ENCODE peak calls at places on chromosome 19, in five cellular contexts. One of them, this sample, is unnamed.

GRCh38 chr19:55149078-55150003 is at the start of gene TNNT1:
- DNase-seq in H1: no peak
- DNase-seq in HepG2: no peak
- DNase-seq in K562: no peak
- DNase-seq in GM12878: no peak
- DNase-seq in this sample: peak

GRCh38 chr19:2887391-2887914 is 13.3 kb upstream of the ZNF57 start:
- DNase-seq in K562: peak
- DNase-seq in GM12878: no peak
- DNase-seq in HepG2: peak
- DNase-seq in H1: no peak
- DNase-seq in this sample: peak

GRCh38 chr19:3066482-3067049 is 4.3 kb upstream of the TLE5 start:
- DNase-seq in HepG2: peak
- DNase-seq in H1: no peak
- DNase-seq in K562: no peak
- DNase-seq in GM12878: no peak
- DNase-seq in this sample: peak

GRCh38 chr19:6925801-6926751 is 38.7 kb downstream of the ADGRE1 start:
- DNase-seq in GM12878: peak
- DNase-seq in H1: no peak
- DNase-seq in K562: no peak
- DNase-seq in HepG2: no peak
- DNase-seq in this sample: no peak

GRCh38 chr19:30314805-30315155 is 57.4 kb upstream of the ZNF536 start:
- DNase-seq in K562: no peak
- DNase-seq in GM12878: no peak
- DNase-seq in HepG2: no peak
- DNase-seq in H1: no peak
- DNase-seq in this sample: no peak

GRCh38 chr19:45508681-45508930 is 1.3 kb downstream of the VASP start:
- DNase-seq in H1: no peak
- DNase-seq in GM12878: no peak
- DNase-seq in K562: no peak
- DNase-seq in HepG2: no peak
- DNase-seq in this sample: peak

GRCh38 chr19:38660724-38661123 is 13.3 kb downstream of the ACTN4 start:
- DNase-seq in K562: no peak
- DNase-seq in HepG2: no peak
- DNase-seq in H1: no peak
- DNase-seq in GM12878: no peak
- DNase-seq in this sample: no peak

GRCh38 chr19:34300380-34300779 is 46.0 kb downstream of the GARRE1 start:
- DNase-seq in K562: no peak
- DNase-seq in GM12878: no peak
- DNase-seq in H1: no peak
- DNase-seq in HepG2: no peak
- DNase-seq in this sample: no peak

GRCh38 chr19:34475026-34475974 is 6.3 kb upstream of the WTIP start:
- DNase-seq in H1: no peak
- DNase-seq in K562: peak
- DNase-seq in GM12878: no peak
- DNase-seq in HepG2: no peak
- DNase-seq in this sample: no peak

GRCh38 chr19:34082289-34083077 is 89.8 kb upstream of the LSM14A start:
- DNase-seq in H1: peak
- DNase-seq in K562: no peak
- DNase-seq in HepG2: no peak
- DNase-seq in GM12878: no peak
- DNase-seq in this sample: no peak

GRCh38 chr19:2283835-2284507 is 2.0 kb upstream of the PEAK3 start:
- DNase-seq in H1: no peak
- DNase-seq in HepG2: no peak
- DNase-seq in K562: no peak
- DNase-seq in GM12878: no peak
- DNase-seq in this sample: no peak

GRCh38 chr19:46416077-46416709 is 2.8 kb upstream of the CCDC8 start:
- DNase-seq in H1: no peak
- DNase-seq in GM12878: no peak
- DNase-seq in HepG2: peak
- DNase-seq in K562: peak
- DNase-seq in this sample: peak

GRCh38 chr19:4678881-4679379 is 8.8 kb upstream of the MYDGF start:
- DNase-seq in GM12878: no peak
- DNase-seq in H1: peak
- DNase-seq in K562: peak
- DNase-seq in HepG2: no peak
- DNase-seq in this sample: peak

GRCh38 chr19:33469171-33470039 is 52.2 kb downstream of the PEPD start:
- DNase-seq in HepG2: no peak
- DNase-seq in K562: no peak
- DNase-seq in GM12878: no peak
- DNase-seq in H1: no peak
- DNase-seq in this sample: no peak

GRCh38 chr19:4172861-4173473 is 9.4 kb downstream of the SIRT6 start:
- DNase-seq in HepG2: no peak
- DNase-seq in GM12878: no peak
- DNase-seq in H1: no peak
- DNase-seq in K562: peak
- DNase-seq in this sample: peak

GRCh38 chr19:30224689-30225606 is 147.2 kb upstream of the ZNF536 start:
- DNase-seq in GM12878: no peak
- DNase-seq in HepG2: no peak
- DNase-seq in H1: no peak
- DNase-seq in K562: no peak
- DNase-seq in this sample: peak

GRCh38 chr19:13882841-13883240 is 5.9 kb downstream of the NANOS3 start:
- DNase-seq in GM12878: no peak
- DNase-seq in HepG2: no peak
- DNase-seq in H1: no peak
- DNase-seq in K562: no peak
- DNase-seq in this sample: peak

GRCh38 chr19:42516771-42517170 is 11.5 kb downstream of the CEACAM1 start:
- DNase-seq in HepG2: no peak
- DNase-seq in GM12878: no peak
- DNase-seq in H1: no peak
- DNase-seq in K562: no peak
- DNase-seq in this sample: no peak

GRCh38 chr19:660793-661426 is 2.1 kb downstream of the RNF126 start:
- DNase-seq in GM12878: no peak
- DNase-seq in HepG2: peak
- DNase-seq in K562: no peak
- DNase-seq in H1: no peak
- DNase-seq in this sample: no peak

GRCh38 chr19:2514981-2515518 is 39.1 kb downstream of the GADD45B start:
- DNase-seq in HepG2: no peak
- DNase-seq in K562: no peak
- DNase-seq in H1: no peak
- DNase-seq in GM12878: no peak
- DNase-seq in this sample: no peak

GRCh38 chr19:51807111-51807701 is 12.2 kb downstream of the FPR3 start:
- DNase-seq in K562: peak
- DNase-seq in GM12878: no peak
- DNase-seq in HepG2: peak
- DNase-seq in H1: peak
- DNase-seq in this sample: no peak

GRCh38 chr19:12885749-12886706 is 973 bp downstream of the KLF1 start:
- DNase-seq in H1: no peak
- DNase-seq in HepG2: no peak
- DNase-seq in K562: peak
- DNase-seq in GM12878: no peak
- DNase-seq in this sample: peak

GRCh38 chr19:16355293-16356043 is 30.8 kb downstream of the KLF2 start:
- DNase-seq in HepG2: no peak
- DNase-seq in K562: peak
- DNase-seq in H1: no peak
- DNase-seq in GM12878: no peak
- DNase-seq in this sample: no peak

GRCh38 chr19:46904114-46905060 is 43.6 kb downstream of the ARHGAP35 start:
- DNase-seq in K562: no peak
- DNase-seq in H1: no peak
- DNase-seq in GM12878: no peak
- DNase-seq in HepG2: no peak
- DNase-seq in this sample: peak

GRCh38 chr19:33805313-33805712 is 8.6 kb downstream of the KCTD15 start:
- DNase-seq in K562: no peak
- DNase-seq in HepG2: no peak
- DNase-seq in GM12878: no peak
- DNase-seq in H1: no peak
- DNase-seq in this sample: no peak

GRCh38 chr19:29965529-29965928 is 23.5 kb downstream of the URI1 start:
- DNase-seq in HepG2: no peak
- DNase-seq in GM12878: no peak
- DNase-seq in K562: no peak
- DNase-seq in H1: no peak
- DNase-seq in this sample: no peak

GRCh38 chr19:13765395-13766094 is 1.2 kb downstream of the MRI1 start:
- DNase-seq in GM12878: no peak
- DNase-seq in K562: peak
- DNase-seq in H1: no peak
- DNase-seq in HepG2: peak
- DNase-seq in this sample: peak

GRCh38 chr19:31436121-31436776 is 87.0 kb upstream of the TSHZ3 start:
- DNase-seq in H1: no peak
- DNase-seq in GM12878: no peak
- DNase-seq in K562: no peak
- DNase-seq in HepG2: no peak
- DNase-seq in this sample: no peak

GRCh38 chr19:55525289-55526101 is 11.4 kb downstream of the SBK2 start:
- DNase-seq in K562: no peak
- DNase-seq in H1: no peak
- DNase-seq in GM12878: no peak
- DNase-seq in HepG2: no peak
- DNase-seq in this sample: no peak

GRCh38 chr19:3365093-3365446 is 1.3 kb upstream of the NFIC start:
- DNase-seq in HepG2: no peak
- DNase-seq in H1: no peak
- DNase-seq in K562: no peak
- DNase-seq in GM12878: no peak
- DNase-seq in this sample: no peak

GRCh38 chr19:19171821-19172532 is 1.9 kb upstream of the MEF2B start:
- DNase-seq in H1: no peak
- DNase-seq in HepG2: peak
- DNase-seq in GM12878: no peak
- DNase-seq in K562: peak
- DNase-seq in this sample: no peak
- TF ChIP-seq USF2 in H1: no peak
- TF ChIP-seq USF2 in HepG2: no peak
- TF ChIP-seq USF2 in GM12878: no peak
- TF ChIP-seq USF2 in K562: no peak
- TF ChIP-seq USF2 in this sample: no peak

GRCh38 chr19:48480151-48480475 is 10.9 kb downstream of the CYTH2 start:
- DNase-seq in GM12878: no peak
- DNase-seq in K562: no peak
- DNase-seq in HepG2: no peak
- DNase-seq in H1: no peak
- DNase-seq in this sample: no peak
- TF ChIP-seq POLR2AphosphoS5 in GM12878: no peak
- TF ChIP-seq POLR2AphosphoS5 in K562: no peak
- TF ChIP-seq POLR2AphosphoS5 in HepG2: no peak
- TF ChIP-seq POLR2AphosphoS5 in H1: peak
- TF ChIP-seq POLR2AphosphoS5 in this sample: no peak

GRCh38 chr19:18589380-18590272 is 1.0 kb downstream of the REX1BD start:
- DNase-seq in HepG2: peak
- DNase-seq in K562: peak
- DNase-seq in H1: peak
- DNase-seq in GM12878: no peak
- DNase-seq in this sample: peak
- TF ChIP-seq USF2 in HepG2: peak
- TF ChIP-seq USF2 in K562: peak
- TF ChIP-seq USF2 in H1: no peak
- TF ChIP-seq USF2 in GM12878: no peak
- TF ChIP-seq USF2 in this sample: no peak

DNA sequence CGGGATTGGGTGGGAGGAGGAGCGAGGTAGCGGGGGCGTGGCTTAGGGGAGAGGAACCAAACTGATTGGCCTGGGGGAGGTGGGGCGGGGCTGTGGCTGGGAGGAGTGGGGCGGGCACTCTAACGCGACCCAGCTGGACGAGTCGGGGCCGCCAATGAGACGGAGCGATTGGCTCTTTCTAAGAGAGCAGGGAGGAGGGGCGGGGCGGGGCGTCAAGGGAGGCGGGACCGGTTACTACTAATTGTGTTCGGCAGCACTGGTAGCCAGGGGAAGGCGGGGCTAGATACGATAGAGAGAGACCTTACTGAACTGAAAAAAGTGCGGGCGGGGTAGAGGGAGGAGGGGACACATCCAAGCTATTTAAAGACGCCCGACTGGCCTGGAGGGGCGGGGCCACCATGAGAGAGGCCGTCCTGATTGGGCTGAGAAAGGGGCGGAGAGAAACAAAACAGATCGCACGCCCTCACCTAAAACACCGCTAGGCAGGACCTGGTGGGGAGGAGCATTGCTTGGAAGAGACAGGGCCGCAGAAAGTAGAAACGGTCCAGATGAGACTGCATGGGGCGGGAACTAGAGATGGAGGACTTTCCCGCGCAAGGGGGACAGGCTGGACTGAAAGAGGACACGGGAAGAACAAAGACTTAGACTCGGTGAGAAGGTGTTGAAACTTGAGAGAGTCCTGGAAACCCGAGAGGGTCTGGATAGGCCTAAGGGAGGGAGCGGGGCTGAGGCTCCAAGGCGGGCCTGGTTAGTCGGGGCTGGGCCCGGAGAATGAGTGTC is at the start of gene KCNC3:
- DNase-seq in HepG2: peak
- DNase-seq in GM12878: peak
- DNase-seq in K562: peak
- DNase-seq in H1: peak
- DNase-seq in this sample: peak
- TF ChIP-seq POLR2AphosphoS5 in HepG2: peak
- TF ChIP-seq POLR2AphosphoS5 in GM12878: peak
- TF ChIP-seq POLR2AphosphoS5 in K562: peak
- TF ChIP-seq POLR2AphosphoS5 in H1: peak
- TF ChIP-seq POLR2AphosphoS5 in this sample: peak

This sample was measured in SK-N-SH.